ENCODE peak calls at places on chromosomes 13 and 19, in eight cellular contexts. W is osteocyte, Q is endothelial cell, K is brain microvascular endothelial cell, V is ovary, C is neural progenitor cell, J is Caco-2, I is chondrocyte. D is an unnamed sample.
A peak's percentile ranks its signal among the peaks of the same experiment; 100 is the strongest.

GRCh38 chr19:39407644-39408391 is 1.2 kb downstream of the ZFP36 start:
- DNase-seq in W (no peak), Q (no peak), K (no peak), V (peak; percentile 66), C (peak; percentile 13), J (peak; percentile 47), I (no peak), D (peak; percentile 30)

GRCh38 chr19:12232961-12233360 is 61.7 kb downstream of the ZNF44 start:
- DNase-seq in W (no peak), Q (no peak), K (no peak), V (no peak), C (no peak), J (no peak), I (no peak), D (no peak)

GRCh38 chr13:109155301-109155761 is 525.9 kb downstream of the MYO16 start:
- DNase-seq in W (no peak), Q (no peak), K (peak; percentile 89), V (no peak), C (no peak), J (no peak), I (no peak), D (no peak)

GRCh38 chr13:100537486-100537885 is 51.1 kb downstream of the GGACT start:
- DNase-seq in W (peak; percentile 48), Q (no peak), K (no peak), V (no peak), C (no peak), J (no peak), I (no peak), D (no peak)

GRCh38 chr13:76522083-76522755 is 364.0 kb downstream of the KCTD12 start:
- DNase-seq in W (no peak), Q (no peak), K (peak; percentile 9), V (no peak), C (no peak), J (peak; percentile 8), I (no peak), D (peak; percentile 49)

GRCh38 chr13:29362849-29363604 is 232.5 kb downstream of the SLC7A1 start:
- DNase-seq in W (no peak), Q (peak; percentile 71), K (peak; percentile 39), V (peak; percentile 22), C (peak; percentile 78), J (peak; percentile 71), I (no peak), D (peak; percentile 61)

GRCh38 chr19:31975461-31975860 is 369.9 kb upstream of the ZNF507 start:
- DNase-seq in W (peak; percentile 30), Q (no peak), K (no peak), V (no peak), C (no peak), J (no peak), I (no peak), D (no peak)

GRCh38 chr19:50486823-50487515 is 10.3 kb upstream of the GARIN5A start:
- DNase-seq in W (peak; percentile 81), Q (no peak), K (peak; percentile 59), V (no peak), C (peak; percentile 68), J (peak; percentile 71), I (peak; percentile 40), D (peak; percentile 82)

GRCh38 chr19:55702131-55702627 is 27.2 kb downstream of the EPN1 start:
- DNase-seq in W (no peak), Q (no peak), K (no peak), V (peak; percentile 22), C (no peak), J (peak; percentile 83), I (peak; percentile 43), D (no peak)

GRCh38 chr19:9849786-9850185 is 14.7 kb downstream of the PIN1 start:
- DNase-seq in W (no peak), Q (no peak), K (no peak), V (no peak), C (no peak), J (no peak), I (no peak), D (no peak)

GRCh38 chr19:19372656-19373416 is 32.6 kb upstream of the GATAD2A start:
- DNase-seq in W (no peak), Q (peak; percentile 23), K (peak; percentile 37), V (no peak), C (no peak), J (peak; percentile 46), I (no peak), D (no peak)

GRCh38 chr19:50959731-50960500 is 7.1 kb upstream of the KLK5 start:
- DNase-seq in W (no peak), Q (no peak), K (no peak), V (no peak), C (no peak), J (no peak), I (no peak), D (no peak)

GRCh38 chr13:43569688-43570087 is 217.1 kb downstream of the ENOX1 start:
- DNase-seq in W (no peak), Q (no peak), K (no peak), V (no peak), C (no peak), J (no peak), I (no peak), D (no peak)

GRCh38 chr19:1261512-1261862 is 7.6 kb upstream of the CIRBP start:
- DNase-seq in W (no peak), Q (no peak), K (no peak), V (no peak), C (peak; percentile 81), J (no peak), I (no peak), D (no peak)
- TF ChIP-seq CTCF in W (peak; percentile 26), Q (peak; percentile 22), K (peak; percentile 42), V (no peak), C (peak; percentile 48), J (peak; percentile 1), I (peak; percentile 58), D (peak; percentile 33)

GRCh38 chr13:38767506-38768265 is 80.8 kb downstream of the FREM2 start:
- DNase-seq in W (no peak), Q (no peak), K (no peak), V (no peak), C (no peak), J (no peak), I (no peak), D (no peak)

GRCh38 chr13:38759390-38759789 is 72.5 kb downstream of the FREM2 start:
- DNase-seq in W (no peak), Q (no peak), K (no peak), V (no peak), C (no peak), J (no peak), I (no peak), D (no peak)

GRCh38 chr13:38766799-38767198 is 79.9 kb downstream of the FREM2 start:
- DNase-seq in W (no peak), Q (no peak), K (no peak), V (no peak), C (no peak), J (no peak), I (no peak), D (no peak)

GRCh38 chr13:38758278-38758677 is 71.4 kb downstream of the FREM2 start:
- DNase-seq in W (no peak), Q (no peak), K (no peak), V (no peak), C (peak; percentile 23), J (no peak), I (no peak), D (no peak)

DNA sequence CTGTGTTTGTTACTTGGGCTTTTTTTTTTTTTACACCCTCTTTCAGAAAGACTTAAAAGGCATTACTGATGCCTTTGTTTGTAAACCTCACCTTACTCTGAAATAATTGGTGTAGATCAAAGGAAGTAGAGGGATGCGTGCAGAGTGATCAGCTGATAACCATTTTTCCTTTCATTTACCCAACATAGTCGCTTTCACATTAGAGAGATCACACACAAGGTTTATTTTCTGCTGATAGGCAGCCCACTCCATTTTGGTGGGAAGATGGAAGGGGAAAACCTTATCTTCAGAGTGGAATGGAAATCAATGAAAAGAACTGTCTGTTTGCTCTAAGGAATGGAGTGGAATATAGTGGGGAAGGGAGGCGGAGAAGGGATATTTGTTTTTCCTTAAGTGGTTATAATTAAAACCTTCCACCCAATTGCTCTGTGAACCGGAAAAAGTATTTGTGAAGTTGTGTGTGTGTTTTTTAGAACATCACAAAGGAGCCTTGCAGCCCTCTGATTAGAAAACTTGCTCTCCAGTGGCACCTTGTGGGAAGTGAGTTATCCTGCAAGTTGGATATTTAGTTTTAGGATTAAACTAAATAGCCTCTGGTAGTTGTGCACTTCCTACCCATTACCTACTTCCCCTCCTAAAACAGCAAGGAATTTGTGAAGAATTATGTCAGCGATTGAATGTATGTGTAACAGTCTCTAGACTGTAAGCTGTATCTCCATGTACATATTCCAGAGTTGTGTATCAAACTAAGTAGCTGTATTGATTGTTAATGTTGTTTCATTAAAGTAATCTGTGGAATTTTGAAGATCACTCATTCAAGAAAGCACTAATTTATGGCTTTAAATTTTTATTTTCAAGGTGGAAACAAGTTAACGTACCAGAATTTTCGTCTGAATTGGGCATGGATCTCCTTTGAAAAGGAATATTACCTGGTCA is 76.8 kb downstream of the FREM2 start:
- DNase-seq in W (no peak), Q (peak; percentile 39), K (peak; percentile 28), V (no peak), C (peak; percentile 81), J (peak; percentile 70), I (no peak), D (no peak)
- TF ChIP-seq CTCF in W (peak; percentile 68), Q (peak; percentile 40), K (peak; percentile 78), V (no peak), C (peak; percentile 80), J (peak; percentile 76), I (peak; percentile 84), D (peak; percentile 51)

DNA sequence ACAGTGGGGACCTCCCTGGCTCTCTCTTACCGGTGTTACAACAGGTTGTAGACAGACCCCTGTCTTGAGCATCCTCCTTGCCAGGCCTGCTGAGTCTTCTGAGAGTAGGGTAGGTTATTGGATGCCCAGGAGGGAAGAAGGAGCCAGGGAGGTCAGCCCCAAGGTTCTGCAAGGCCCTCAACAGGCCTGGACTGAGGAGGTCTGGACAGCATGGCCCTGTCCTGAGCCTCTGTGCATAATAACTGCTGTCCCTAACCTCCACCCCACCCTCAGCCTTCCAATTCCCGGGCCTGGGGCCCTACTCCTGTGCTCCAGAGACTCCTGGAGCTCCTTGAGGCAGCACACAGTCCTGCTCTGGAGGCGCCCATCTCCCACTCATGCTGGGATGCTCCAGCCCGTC is 336 bp downstream of the CD22 start:
- DNase-seq in W (no peak), Q (no peak), K (no peak), V (no peak), C (no peak), J (no peak), I (no peak), D (no peak)
- TF ChIP-seq CTCF in W (no peak), Q (no peak), K (no peak), V (no peak), C (no peak), J (no peak), I (no peak), D (no peak)

GRCh38 chr13:33373624-33374023 is 88.1 kb upstream of the STARD13 start:
- DNase-seq in W (no peak), Q (no peak), K (no peak), V (no peak), C (no peak), J (no peak), I (no peak), D (no peak)
- TF ChIP-seq CTCF in W (peak; percentile 11), Q (peak; percentile 18), K (peak; percentile 13), V (no peak), C (no peak), J (no peak), I (peak; percentile 51), D (no peak)

D was measured in glutamatergic neuron.